ENCODE peak calls at places on chromosomes 2 and 18, in nine cellular contexts. Q is NCI-H1092 treated with DMSO at 0.1 percent for 48 hours; N is DMS153; H is RWPE1; C is stimulated activated CD4-positive, alpha-beta T cell treated with anti-CD3 and anti-CD28 coated beads, Interleukin-1b, Interleukin-23, amount 100 ng/mL, for 4 hours; X is activated CD8-positive, alpha-beta memory T cell treated with anti-CD3 and anti-CD28 coated beads for 1 hour; O is H1; F is Karpas-422; I is activated naive CD8-positive, alpha-beta T cell treated with anti-CD3 and anti-CD28 coated beads, Interleukin-2, amount 10 ng/mL, durations not matched to agents 7 days and 5 days. T is an unnamed sample.

GRCh38 chr2:86087936-86088850 is 17.5 kb downstream of the POLR1A start:
- DNase-seq in Q (no peak), N (no peak), H (no peak), C (no peak), X (no peak), O (no peak), F (no peak), I (no peak), T (no peak)

GRCh38 chr2:183105402-183106134 is 18.7 kb upstream of the NUP35 start:
- DNase-seq in Q (no peak), N (no peak), H (no peak), C (no peak), X (no peak), O (no peak), F (no peak), I (no peak), T (no peak)

GRCh38 chr2:163779970-163780597 is 44.3 kb upstream of the FIGN start:
- DNase-seq in Q (peak), N (no peak), H (peak), C (no peak), X (no peak), O (no peak), F (no peak), I (no peak), T (no peak)

GRCh38 chr18:77899972-77900754 is 650.5 kb downstream of the GALR1 start:
- DNase-seq in Q (peak), N (peak), H (peak), C (peak), X (no peak), O (no peak), F (peak), I (peak), T (no peak)

GRCh38 chr2:41482659-41483058 is 565.2 kb upstream of the PKDCC start:
- DNase-seq in Q (no peak), N (no peak), H (no peak), C (no peak), X (no peak), O (no peak), F (no peak), I (no peak), T (no peak)

GRCh38 chr2:3692375-3692774 is 11.0 kb upstream of the DCDC2C start:
- DNase-seq in Q (peak), N (no peak), H (peak), C (no peak), X (no peak), O (no peak), F (peak), I (no peak), T (no peak)

GRCh38 chr2:46363535-46364170 is 66.4 kb downstream of the EPAS1 start:
- DNase-seq in Q (no peak), N (no peak), H (no peak), C (no peak), X (no peak), O (no peak), F (no peak), I (no peak), T (no peak)

GRCh38 chr2:148253716-148254115 is 232.8 kb downstream of the MBD5 start:
- DNase-seq in Q (no peak), N (no peak), H (peak), C (no peak), X (no peak), O (no peak), F (peak), I (no peak), T (no peak)

GRCh38 chr2:19131871-19132270 is 226.6 kb downstream of the OSR1 start:
- DNase-seq in Q (no peak), N (no peak), H (no peak), C (no peak), X (no peak), O (no peak), F (no peak), I (no peak), T (no peak)

GRCh38 chr2:184067502-184067901 is 530.8 kb upstream of the ZNF804A start:
- DNase-seq in Q (no peak), N (no peak), H (no peak), C (no peak), X (no peak), O (no peak), F (peak), I (no peak), T (no peak)

GRCh38 chr2:190627881-190628412 is 20.9 kb upstream of the NAB1 start:
- DNase-seq in Q (peak), N (peak), H (no peak), C (no peak), X (no peak), O (no peak), F (peak), I (peak), T (no peak)

GRCh38 chr2:211396815-211397214 is 840.4 kb downstream of the CPS1 start:
- DNase-seq in Q (peak), N (peak), H (no peak), C (no peak), X (no peak), O (no peak), F (no peak), I (no peak), T (no peak)

GRCh38 chr18:58997811-58998337 is 133.2 kb downstream of the ZNF532 start:
- DNase-seq in Q (no peak), N (no peak), H (no peak), C (no peak), X (no peak), O (no peak), F (no peak), I (no peak), T (no peak)

GRCh38 chr18:60329131-60329530 is 43.4 kb downstream of the MC4R start:
- DNase-seq in Q (no peak), N (no peak), H (no peak), C (no peak), X (no peak), O (no peak), F (no peak), I (no peak), T (no peak)

GRCh38 chr2:165058471-165059265 is 103.3 kb upstream of the SLC38A11 start:
- DNase-seq in Q (no peak), N (no peak), H (no peak), C (no peak), X (no peak), O (no peak), F (no peak), I (no peak), T (no peak)

GRCh38 chr2:12436483-12436882 is 280.3 kb upstream of the TRIB2 start:
- DNase-seq in Q (no peak), N (no peak), H (no peak), C (no peak), X (no peak), O (no peak), F (no peak), I (no peak), T (no peak)

GRCh38 chr2:58484201-58484600 is 243.1 kb upstream of the FANCL start:
- DNase-seq in Q (no peak), N (no peak), H (peak), C (no peak), X (no peak), O (no peak), F (no peak), I (no peak), T (no peak)

GRCh38 chr2:105782646-105783045 is 37.9 kb downstream of the NCK2 start:
- DNase-seq in Q (no peak), N (no peak), H (no peak), C (no peak), X (no peak), O (no peak), F (no peak), I (no peak), T (no peak)

GRCh38 chr2:218354850-218355443 is 1.7 kb upstream of the CATIP start:
- DNase-seq in Q (no peak), N (no peak), H (no peak), C (no peak), X (no peak), O (no peak), F (no peak), I (no peak), T (peak)

GRCh38 chr18:22290004-22290403 is 120.6 kb downstream of the GATA6 start:
- DNase-seq in Q (no peak), N (no peak), H (no peak), C (no peak), X (no peak), O (no peak), F (no peak), I (no peak), T (no peak)

GRCh38 chr2:215625207-215625606 is 189.3 kb upstream of the FN1 start:
- DNase-seq in Q (no peak), N (no peak), H (no peak), C (no peak), X (no peak), O (no peak), F (no peak), I (no peak), T (no peak)

GRCh38 chr2:841036-841435 is 109.6 kb upstream of the SNTG2 start:
- DNase-seq in Q (no peak), N (no peak), H (no peak), C (no peak), X (no peak), O (no peak), F (no peak), I (no peak), T (no peak)

GRCh38 chr18:11689031-11689971 is at the start of gene GNAL:
- DNase-seq in Q (peak), N (peak), H (peak), C (peak), X (no peak), O (peak), F (no peak), I (peak), T (peak)

GRCh38 chr2:241546771-241547498 is 11.6 kb upstream of the BOK start:
- DNase-seq in Q (no peak), N (no peak), H (peak), C (no peak), X (no peak), O (no peak), F (no peak), I (no peak), T (no peak)

GRCh38 chr2:47076586-47077441 is 78.3 kb downstream of the STPG4 start:
- DNase-seq in Q (no peak), N (no peak), H (peak), C (no peak), X (no peak), O (peak), F (no peak), I (no peak), T (peak)

GRCh38 chr2:45822272-45822630 is 170.8 kb downstream of the PRKCE start:
- DNase-seq in Q (no peak), N (no peak), H (no peak), C (no peak), X (no peak), O (no peak), F (no peak), I (no peak), T (no peak)

GRCh38 chr2:86274918-86275275 is 62.5 kb downstream of the REEP1 start:
- DNase-seq in Q (peak), N (no peak), H (no peak), C (no peak), X (no peak), O (no peak), F (no peak), I (no peak), T (no peak)

GRCh38 chr2:217331577-217332139 is 471.8 kb upstream of the TNP1 start:
- DNase-seq in Q (no peak), N (no peak), H (peak), C (no peak), X (no peak), O (peak), F (no peak), I (no peak), T (peak)

GRCh38 chr2:172996387-172996961 is 79.2 kb upstream of the MAP3K20 start:
- DNase-seq in Q (no peak), N (no peak), H (peak), C (no peak), X (no peak), O (no peak), F (no peak), I (no peak), T (no peak)

GRCh38 chr2:129763190-129763846 is 216.1 kb upstream of the RAB6C start:
- DNase-seq in Q (no peak), N (no peak), H (no peak), C (no peak), X (no peak), O (no peak), F (no peak), I (no peak), T (no peak)

GRCh38 chr2:95022309-95023221 is 2.9 kb upstream of the MAL start:
- DNase-seq in Q (peak), N (peak), H (peak), C (peak), X (peak), O (peak), F (peak), I (peak), T (peak)

GRCh38 chr18:45343365-45343764 is 271.9 kb upstream of the SLC14A2 start:
- DNase-seq in Q (no peak), N (no peak), H (no peak), C (no peak), X (no peak), O (no peak), F (no peak), I (no peak), T (no peak)

GRCh38 chr2:128446049-128446811 is 127.6 kb upstream of the HS6ST1 start:
- DNase-seq in Q (no peak), N (peak), H (no peak), C (no peak), X (no peak), O (no peak), F (no peak), I (peak), T (peak)

GRCh38 chr2:122329266-122329665 is 573.8 kb downstream of the TSN start:
- DNase-seq in Q (no peak), N (no peak), H (no peak), C (no peak), X (no peak), O (no peak), F (no peak), I (no peak), T (no peak)

GRCh38 chr2:150750726-150751125 is 263.3 kb upstream of the RND3 start:
- DNase-seq in Q (no peak), N (no peak), H (no peak), C (no peak), X (no peak), O (no peak), F (no peak), I (no peak), T (no peak)

GRCh38 chr2:47640356-47640755 is 142.6 kb upstream of the MSH6 start:
- DNase-seq in Q (no peak), N (no peak), H (no peak), C (no peak), X (no peak), O (no peak), F (no peak), I (no peak), T (no peak)

GRCh38 chr2:158232476-158232875 is 130.8 kb downstream of the UPP2 start:
- DNase-seq in Q (no peak), N (peak), H (peak), C (no peak), X (no peak), O (no peak), F (no peak), I (no peak), T (no peak)

GRCh38 chr2:239376942-239377531 is 23.8 kb downstream of the HDAC4 start:
- DNase-seq in Q (no peak), N (no peak), H (no peak), C (no peak), X (no peak), O (no peak), F (no peak), I (no peak), T (no peak)